ENCODE peak calls at places on chromosomes 4 and X, in five cellular contexts. M, R, X, Z and V are unnamed samples.

GRCh38 chrX:80430826-80431501 is 10.7 kb downstream of the TENT5D start:
- DNase-seq in M (peak), R (peak), X (no peak), Z (no peak), V (peak)

GRCh38 chr4:7759221-7759620 is 180.4 kb downstream of the AFAP1 start:
- DNase-seq in M (no peak), R (no peak), X (no peak), Z (no peak), V (no peak)

GRCh38 chr4:144355809-144356757 is 215.6 kb upstream of the GYPA start:
- DNase-seq in M (peak), R (peak), X (peak), Z (peak), V (peak)

GRCh38 chr4:39521253-39521908 is 5.9 kb downstream of the UGDH start:
- DNase-seq in M (no peak), R (peak), X (peak), Z (no peak), V (no peak)

GRCh38 chr4:55218041-55218440 is 92.6 kb upstream of the KDR start:
- DNase-seq in M (no peak), R (no peak), X (no peak), Z (no peak), V (no peak)

GRCh38 chr4:146577111-146577510 is 55.4 kb upstream of the SLC10A7 start:
- DNase-seq in M (no peak), R (no peak), X (peak), Z (no peak), V (no peak)

GRCh38 chr4:40976343-40976742 is 226.6 kb downstream of the NSUN7 start:
- DNase-seq in M (peak), R (peak), X (peak), Z (peak), V (peak)

GRCh38 chr4:84499065-84499982 is at the start of gene NKX6-1:
- DNase-seq in M (no peak), R (peak), X (peak), Z (peak), V (no peak)

GRCh38 chrX:134484039-134484438 is 24.1 kb downstream of the HPRT1 start:
- DNase-seq in M (peak), R (peak), X (peak), Z (peak), V (peak)

GRCh38 chrX:135396109-135396508 is 25.6 kb upstream of the SMIM10L2A start:
- DNase-seq in M (no peak), R (peak), X (peak), Z (no peak), V (no peak)

GRCh38 chr4:82839624-82840023 is 41.0 kb upstream of the SCD5 start:
- DNase-seq in M (no peak), R (peak), X (peak), Z (peak), V (no peak)

GRCh38 chr4:147733614-147734344 is 1.9 kb downstream of the ARHGAP10 start:
- DNase-seq in M (no peak), R (peak), X (peak), Z (peak), V (no peak)

GRCh38 chr4:56552273-56552672 is 46.7 kb downstream of the ARL9 start:
- DNase-seq in M (no peak), R (peak), X (no peak), Z (no peak), V (no peak)

GRCh38 chr4:151561551-151562256 is 152.7 kb downstream of the FHIP1A start:
- DNase-seq in M (no peak), R (peak), X (peak), Z (no peak), V (no peak)

GRCh38 chrX:137428777-137429564 is 137.0 kb upstream of the ZIC3 start:
- DNase-seq in M (no peak), R (no peak), X (no peak), Z (no peak), V (no peak)

GRCh38 chrX:102934624-102935023 is 2.4 kb upstream of the RAB40AL start:
- DNase-seq in M (peak), R (peak), X (no peak), Z (peak), V (peak)

GRCh38 chr4:54657194-54657555 is 582 bp upstream of the KIT start:
- DNase-seq in M (no peak), R (no peak), X (no peak), Z (no peak), V (no peak)

GRCh38 chrX:619812-620493 is 10.6 kb upstream of the SHOX start:
- DNase-seq in M (no peak), R (no peak), X (no peak), Z (no peak), V (no peak)

GRCh38 chrX:51737062-51737461 is 6.2 kb upstream of the GSPT2 start:
- DNase-seq in M (no peak), R (no peak), X (no peak), Z (no peak), V (no peak)

GRCh38 chr4:86482851-86483490 is 111.1 kb upstream of the PTPN13 start:
- DNase-seq in M (no peak), R (peak), X (peak), Z (peak), V (peak)

GRCh38 chr4:89599026-89599425 is 237.9 kb downstream of the SNCA start:
- DNase-seq in M (no peak), R (peak), X (no peak), Z (no peak), V (no peak)

GRCh38 chrX:48827654-48827968 is 1.3 kb downstream of the ERAS start:
- DNase-seq in M (no peak), R (no peak), X (no peak), Z (no peak), V (no peak)

GRCh38 chr4:1469043-1469442 is 62.8 kb upstream of the NKX1-1 start:
- DNase-seq in M (no peak), R (no peak), X (no peak), Z (no peak), V (no peak)

GRCh38 chr4:36618102-36618501 is 336.7 kb downstream of the DTHD1 start:
- DNase-seq in M (no peak), R (no peak), X (no peak), Z (no peak), V (no peak)

GRCh38 chr4:38188631-38189101 is 228.5 kb downstream of the PTTG2 start:
- DNase-seq in M (no peak), R (peak), X (no peak), Z (no peak), V (no peak)

GRCh38 chrX:125295337-125295736 is 24.3 kb upstream of the TEX13C start:
- DNase-seq in M (no peak), R (peak), X (no peak), Z (peak), V (peak)

GRCh38 chr4:6806924-6807676 is 24.6 kb downstream of the KIAA0232 start:
- DNase-seq in M (no peak), R (peak), X (peak), Z (peak), V (no peak)

GRCh38 chr4:47075919-47076318 is 44.6 kb downstream of the GABRB1 start:
- DNase-seq in M (no peak), R (no peak), X (no peak), Z (no peak), V (no peak)

GRCh38 chr4:88573995-88574394 is 18.3 kb upstream of the HERC3 start:
- DNase-seq in M (no peak), R (peak), X (peak), Z (peak), V (no peak)

GRCh38 chr4:73729534-73730165 is 10.7 kb upstream of the CXCL8 start:
- DNase-seq in M (peak), R (peak), X (peak), Z (peak), V (peak)

GRCh38 chr4:16466581-16466980 is 240.3 kb upstream of the TAPT1 start:
- DNase-seq in M (no peak), R (no peak), X (no peak), Z (no peak), V (no peak)

GRCh38 chrX:87583679-87584078 is 66.1 kb downstream of the KLHL4 start:
- DNase-seq in M (peak), R (peak), X (no peak), Z (peak), V (peak)

GRCh38 chr4:126386512-126386911 is 1071.8 kb downstream of the FAT4 start:
- DNase-seq in M (no peak), R (no peak), X (peak), Z (no peak), V (no peak)

GRCh38 chr4:54754394-54754793 is 96.6 kb downstream of the KIT start:
- DNase-seq in M (no peak), R (no peak), X (no peak), Z (no peak), V (no peak)

GRCh38 chr4:95091272-95091671 is 333.5 kb downstream of the BMPR1B start:
- DNase-seq in M (peak), R (peak), X (peak), Z (no peak), V (no peak)

GRCh38 chr4:80336582-80336981 is 1.1 kb downstream of the CFAP299 start:
- DNase-seq in M (peak), R (peak), X (peak), Z (peak), V (peak)

GRCh38 chr4:37873383-37873782 is 17.5 kb upstream of the TBC1D1 start:
- DNase-seq in M (no peak), R (peak), X (peak), Z (peak), V (no peak)

GRCh38 chrX:23792861-23793553 is 10.0 kb downstream of the SAT1 start:
- DNase-seq in M (no peak), R (no peak), X (no peak), Z (no peak), V (no peak)

GRCh38 chrX:46737462-46737861 is 21.5 kb downstream of the SLC9A7 start:
- DNase-seq in M (no peak), R (peak), X (peak), Z (peak), V (no peak)

GRCh38 chr4:185835814-185836213 is 23.8 kb upstream of the SORBS2 start:
- DNase-seq in M (no peak), R (no peak), X (no peak), Z (no peak), V (no peak)

GRCh38 chr4:18566970-18567799 is 545.6 kb upstream of the LCORL start:
- DNase-seq in M (no peak), R (no peak), X (no peak), Z (peak), V (no peak)
- H2AFZ ChIP-seq in M (no peak), R (no peak), X (no peak), Z (no peak), V (no peak)

DNA sequence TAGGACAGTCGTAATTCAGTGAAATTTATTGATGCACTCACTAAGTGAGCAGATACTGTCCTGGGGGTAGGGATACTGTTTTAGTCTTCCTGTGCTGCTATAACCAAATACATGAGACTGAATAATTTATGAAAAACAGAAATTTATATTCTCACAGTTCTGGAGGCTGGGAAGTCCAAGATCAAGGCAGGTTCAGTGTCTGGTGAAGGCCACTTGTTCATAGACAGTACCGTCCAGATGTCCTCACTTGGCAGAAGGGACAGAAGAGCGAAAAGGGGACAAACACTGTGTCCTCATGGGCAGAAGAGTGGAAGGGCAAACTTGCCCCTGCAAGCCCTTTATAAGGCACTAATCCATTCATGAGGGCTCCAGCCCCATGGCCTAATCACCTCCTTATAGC is 45.6 kb downstream of the PGRMC2 start:
- DNase-seq in M (no peak), R (no peak), X (no peak), Z (no peak), V (no peak)
- H3K27ac ChIP-seq in M (no peak), R (peak), X (peak), Z (peak), V (no peak)

DNA sequence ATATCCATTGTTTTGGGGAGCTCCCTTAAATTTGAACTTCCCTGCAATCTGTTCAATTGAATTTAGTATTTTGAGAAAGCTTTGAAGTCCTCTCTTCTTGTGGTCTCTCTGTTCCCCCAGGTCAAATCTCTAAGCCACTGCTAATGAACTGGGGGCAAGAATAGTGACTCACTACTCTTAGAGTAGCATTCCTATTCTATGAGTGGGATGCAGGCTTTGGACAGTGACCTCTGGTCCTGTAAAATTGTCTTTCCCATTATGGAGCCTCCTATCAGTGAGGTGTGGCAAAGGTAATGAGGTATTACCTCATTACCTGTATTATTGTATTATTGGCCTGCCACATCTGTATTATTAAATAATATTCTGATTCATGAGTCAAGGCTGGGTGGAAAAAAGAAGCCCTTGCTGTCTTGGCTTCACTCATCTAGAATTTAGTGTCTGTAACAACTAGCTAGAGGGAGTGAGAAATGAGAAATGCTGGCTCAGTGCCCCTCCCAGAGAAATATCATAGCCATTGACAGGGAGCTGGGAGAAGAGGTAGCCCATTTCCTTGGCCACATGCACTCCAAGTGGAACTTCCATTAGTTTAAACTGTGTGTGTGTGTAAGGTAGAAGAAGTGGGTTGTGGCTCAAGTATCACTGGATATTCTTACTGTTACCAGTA is 393.9 kb upstream of the CTSO start:
- DNase-seq in M (no peak), R (peak), X (peak), Z (peak), V (no peak)
- H3K4me3 ChIP-seq in M (no peak), R (no peak), X (no peak), Z (no peak), V (no peak)

DNA sequence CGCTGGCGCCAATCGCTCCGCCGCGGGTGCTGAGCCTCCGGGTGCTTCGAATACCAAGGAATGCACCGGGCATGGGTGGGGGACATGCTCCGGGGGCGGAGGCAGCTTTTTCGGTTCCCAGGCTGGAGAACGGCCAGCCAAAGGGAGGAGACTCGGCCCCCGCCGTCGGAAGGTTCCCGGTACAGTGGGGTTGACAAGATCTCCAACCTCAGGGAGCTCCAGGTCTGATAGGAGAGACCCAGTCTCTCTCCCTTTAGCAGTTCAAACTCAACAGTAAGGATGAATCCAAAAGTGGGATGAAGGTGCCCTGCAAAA is 29.1 kb upstream of the BCORL1 start:
- DNase-seq in M (no peak), R (no peak), X (no peak), Z (no peak), V (no peak)
- H2AFZ ChIP-seq in M (no peak), R (no peak), X (no peak), Z (no peak), V (no peak)